ENCODE peak calls at places on chromosome 17, in ten cellular contexts. R is IMR-90, Q is mesothelial cell of epicardium, L is AG10803, G is choroid plexus epithelial cell, T is A549, W is astrocyte of the cerebellum, K is fibroblast of mammary gland, S is progenitor cell of endocrine pancreas, I is lung. P is an unnamed sample.

GRCh38 chr17:82863941-82864720 is 24.3 kb upstream of the ZNF750 start:
- DNase-seq in R (peak), Q (no peak), L (peak), G (peak), T (no peak), W (peak), K (peak), S (no peak), I (no peak), P (no peak)

GRCh38 chr17:20226814-20227482 is 217.8 kb downstream of the SPECC1 start:
- DNase-seq in R (peak), Q (peak), L (peak), G (peak), T (peak), W (peak), K (peak), S (peak), I (peak), P (peak)

GRCh38 chr17:40480501-40481003 is 20.9 kb downstream of the TNS4 start:
- DNase-seq in R (no peak), Q (no peak), L (peak), G (no peak), T (peak), W (no peak), K (no peak), S (no peak), I (no peak), P (no peak)

GRCh38 chr17:61816538-61816937 is 46.8 kb downstream of the BRIP1 start:
- DNase-seq in R (peak), Q (no peak), L (no peak), G (no peak), T (no peak), W (no peak), K (peak), S (no peak), I (no peak), P (peak)

GRCh38 chr17:76107507-76107906 is 3.9 kb upstream of the EXOC7 start:
- DNase-seq in R (no peak), Q (no peak), L (no peak), G (peak), T (no peak), W (no peak), K (peak), S (no peak), I (no peak), P (no peak)

GRCh38 chr17:35368086-35368824 is 5.2 kb downstream of the SLFN11 start:
- DNase-seq in R (peak), Q (no peak), L (no peak), G (peak), T (no peak), W (no peak), K (peak), S (no peak), I (no peak), P (peak)

GRCh38 chr17:72976971-72977767 is 115.3 kb downstream of the SLC39A11 start:
- DNase-seq in R (peak), Q (peak), L (peak), G (peak), T (peak), W (peak), K (peak), S (no peak), I (peak), P (peak)

GRCh38 chr17:39671651-39672521 is 3.6 kb downstream of the PNMT start:
- DNase-seq in R (peak), Q (no peak), L (no peak), G (peak), T (peak), W (peak), K (peak), S (no peak), I (no peak), P (no peak)

GRCh38 chr17:74532115-74532514 is 840 bp upstream of the CD300LB start:
- DNase-seq in R (no peak), Q (peak), L (no peak), G (no peak), T (no peak), W (no peak), K (no peak), S (no peak), I (peak), P (peak)

GRCh38 chr17:4645642-4646041 is 4.2 kb upstream of the ALOX15 start:
- DNase-seq in R (no peak), Q (no peak), L (no peak), G (no peak), T (no peak), W (no peak), K (no peak), S (no peak), I (no peak), P (peak)

GRCh38 chr17:17766351-17767095 is 70.3 kb downstream of the SREBF1 start:
- DNase-seq in R (no peak), Q (no peak), L (no peak), G (no peak), T (no peak), W (no peak), K (no peak), S (no peak), I (no peak), P (no peak)

GRCh38 chr17:17663160-17664072 is 17.8 kb upstream of the RAI1 start:
- DNase-seq in R (peak), Q (peak), L (peak), G (peak), T (peak), W (peak), K (peak), S (peak), I (peak), P (peak)

GRCh38 chr17:66310528-66311148 is 8.2 kb downstream of the PRKCA start:
- DNase-seq in R (no peak), Q (no peak), L (no peak), G (no peak), T (no peak), W (no peak), K (no peak), S (no peak), I (no peak), P (no peak)

GRCh38 chr17:41406205-41406604 is 8.8 kb upstream of the KRT31 start:
- DNase-seq in R (no peak), Q (no peak), L (no peak), G (peak), T (no peak), W (no peak), K (no peak), S (no peak), I (no peak), P (no peak)

GRCh38 chr17:80504671-80505413 is 28.4 kb upstream of the NPTX1 start:
- DNase-seq in R (peak), Q (no peak), L (peak), G (peak), T (peak), W (no peak), K (peak), S (no peak), I (no peak), P (no peak)

GRCh38 chr17:7308625-7309433 is 1.4 kb downstream of the EIF5A start:
- DNase-seq in R (peak), Q (peak), L (peak), G (peak), T (peak), W (peak), K (peak), S (no peak), I (peak), P (peak)

GRCh38 chr17:61561354-61561753 is 29.7 kb downstream of the NACA2 start:
- DNase-seq in R (no peak), Q (no peak), L (no peak), G (no peak), T (no peak), W (no peak), K (no peak), S (no peak), I (no peak), P (no peak)

GRCh38 chr17:77928519-77929179 is 29.9 kb upstream of the TNRC6C start:
- DNase-seq in R (no peak), Q (no peak), L (no peak), G (peak), T (no peak), W (no peak), K (no peak), S (no peak), I (no peak), P (no peak)

GRCh38 chr17:15291674-15292361 is 26.7 kb upstream of the PMP22 start:
- DNase-seq in R (peak), Q (no peak), L (peak), G (peak), T (no peak), W (peak), K (peak), S (no peak), I (peak), P (no peak)

GRCh38 chr17:56939869-56940484 is 20.9 kb downstream of the COIL start:
- DNase-seq in R (peak), Q (no peak), L (peak), G (peak), T (peak), W (peak), K (peak), S (no peak), I (no peak), P (no peak)

GRCh38 chr17:74690409-74690825 is 22.3 kb downstream of the CD300LF start:
- DNase-seq in R (no peak), Q (no peak), L (no peak), G (no peak), T (no peak), W (no peak), K (no peak), S (no peak), I (peak), P (peak)

GRCh38 chr17:40791808-40792436 is 7.8 kb downstream of the KRT28 start:
- DNase-seq in R (peak), Q (no peak), L (peak), G (peak), T (peak), W (peak), K (peak), S (no peak), I (no peak), P (no peak)

GRCh38 chr17:19003543-19003965 is 1.0 kb downstream of the FAM83G start:
- DNase-seq in R (no peak), Q (no peak), L (peak), G (no peak), T (no peak), W (no peak), K (no peak), S (no peak), I (no peak), P (no peak)

GRCh38 chr17:80125656-80126448 is 21.1 kb downstream of the EIF4A3 start:
- DNase-seq in R (peak), Q (no peak), L (peak), G (peak), T (no peak), W (peak), K (peak), S (no peak), I (no peak), P (no peak)

GRCh38 chr17:51165680-51166197 is 472 bp upstream of the NME2 start:
- DNase-seq in R (peak), Q (peak), L (peak), G (no peak), T (peak), W (no peak), K (no peak), S (peak), I (no peak), P (no peak)

GRCh38 chr17:68821860-68822693 is 133.1 kb downstream of the ABCA8 start:
- DNase-seq in R (peak), Q (no peak), L (peak), G (peak), T (peak), W (peak), K (peak), S (no peak), I (no peak), P (no peak)

GRCh38 chr17:75869282-75870141 is 8.9 kb downstream of the TRIM47 start:
- DNase-seq in R (peak), Q (no peak), L (peak), G (no peak), T (peak), W (peak), K (peak), S (no peak), I (no peak), P (no peak)

GRCh38 chr17:62627904-62628603 is 584 bp downstream of the MRC2 start:
- DNase-seq in R (peak), Q (peak), L (peak), G (peak), T (peak), W (no peak), K (peak), S (no peak), I (peak), P (no peak)

GRCh38 chr17:58020401-58020800 is 13.4 kb upstream of the SRSF1 start:
- DNase-seq in R (no peak), Q (no peak), L (no peak), G (no peak), T (no peak), W (no peak), K (no peak), S (no peak), I (no peak), P (no peak)

GRCh38 chr17:17400070-17400469 is 76.7 kb upstream of the MED9 start:
- DNase-seq in R (no peak), Q (no peak), L (no peak), G (no peak), T (no peak), W (no peak), K (no peak), S (no peak), I (no peak), P (no peak)

GRCh38 chr17:68089881-68090280 is 54.3 kb downstream of the KPNA2 start:
- DNase-seq in R (peak), Q (no peak), L (no peak), G (no peak), T (peak), W (no peak), K (peak), S (no peak), I (peak), P (peak)

GRCh38 chr17:74807376-74807775 is 31.2 kb upstream of the NAT9 start:
- DNase-seq in R (no peak), Q (no peak), L (no peak), G (no peak), T (no peak), W (no peak), K (no peak), S (no peak), I (no peak), P (no peak)

GRCh38 chr17:76736349-76737081 is 616 bp downstream of the SRSF2 start:
- DNase-seq in R (peak), Q (peak), L (peak), G (peak), T (no peak), W (no peak), K (peak), S (peak), I (peak), P (peak)

GRCh38 chr17:50661795-50662391 is 27.2 kb downstream of the ABCC3 start:
- DNase-seq in R (peak), Q (no peak), L (peak), G (peak), T (peak), W (peak), K (peak), S (no peak), I (peak), P (peak)

GRCh38 chr17:9790889-9791876 is at the start of gene DHRS7C:
- DNase-seq in R (no peak), Q (no peak), L (no peak), G (peak), T (no peak), W (no peak), K (no peak), S (no peak), I (no peak), P (no peak)

GRCh38 chr17:2844386-2844785 is 48.1 kb downstream of the RAP1GAP2 start:
- DNase-seq in R (peak), Q (no peak), L (no peak), G (peak), T (peak), W (no peak), K (no peak), S (no peak), I (no peak), P (no peak)

GRCh38 chr17:57120814-57121213 is 35.8 kb downstream of the AKAP1 start:
- DNase-seq in R (no peak), Q (no peak), L (no peak), G (no peak), T (no peak), W (no peak), K (no peak), S (no peak), I (no peak), P (no peak)

GRCh38 chr17:7177210-7177953 is 1.8 kb downstream of the ASGR1 start:
- DNase-seq in R (peak), Q (peak), L (peak), G (peak), T (peak), W (peak), K (peak), S (peak), I (peak), P (peak)

GRCh38 chr17:38443356-38444026 is 15.2 kb downstream of the ARHGAP23 start:
- DNase-seq in R (no peak), Q (no peak), L (no peak), G (no peak), T (no peak), W (no peak), K (no peak), S (no peak), I (no peak), P (no peak)

GRCh38 chr17:17913695-17914332 is 58.4 kb downstream of the TOM1L2 start:
- DNase-seq in R (peak), Q (peak), L (peak), G (peak), T (peak), W (peak), K (peak), S (no peak), I (peak), P (no peak)

GRCh38 chr17:29155235-29155965 is 24.8 kb downstream of the MYO18A start:
- DNase-seq in R (peak), Q (no peak), L (peak), G (peak), T (peak), W (no peak), K (no peak), S (no peak), I (no peak), P (peak)
- TF ChIP-seq CTCF in R (no peak), Q (no peak), L (no peak), G (no peak), T (no peak), W (no peak), K (no peak), S (no peak), I (no peak), P (no peak)

DNA sequence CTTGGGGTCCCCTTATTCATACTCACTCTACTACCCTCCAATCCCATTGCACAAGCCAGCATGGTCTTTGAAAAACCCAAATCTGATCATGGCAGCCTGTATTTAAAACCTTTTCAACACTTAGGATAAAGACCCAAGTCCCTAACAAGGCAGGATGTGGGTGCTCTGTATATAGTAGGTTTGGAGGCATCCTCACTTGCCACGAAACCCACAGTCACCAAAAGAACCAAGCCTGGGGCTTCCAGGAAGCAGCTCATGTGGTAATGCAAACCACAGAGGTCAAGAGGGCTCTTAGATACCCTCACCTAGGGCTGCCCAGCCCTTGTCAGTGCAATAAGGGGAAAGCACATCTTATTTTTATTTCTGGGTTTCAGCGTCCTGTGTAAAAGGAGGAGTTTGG is 218.6 kb upstream of the ASIC2 start:
- DNase-seq in R (no peak), Q (no peak), L (no peak), G (no peak), T (no peak), W (no peak), K (no peak), S (no peak), I (no peak), P (no peak)
- TF ChIP-seq CTCF in R (no peak), Q (no peak), L (no peak), G (no peak), T (no peak), W (no peak), K (no peak), S (no peak), I (no peak), P (no peak)

GRCh38 chr17:43814026-43814425 is 18.9 kb downstream of the MPP3 start:
- DNase-seq in R (no peak), Q (no peak), L (no peak), G (no peak), T (peak), W (no peak), K (no peak), S (no peak), I (no peak), P (no peak)
- TF ChIP-seq CTCF in R (no peak), Q (no peak), L (no peak), G (no peak), T (no peak), W (peak), K (no peak), S (peak), I (no peak), P (no peak)

GRCh38 chr17:70558821-70559220 is 389.5 kb downstream of the KCNJ2 start:
- DNase-seq in R (peak), Q (no peak), L (no peak), G (no peak), T (no peak), W (no peak), K (no peak), S (no peak), I (no peak), P (no peak)
- TF ChIP-seq CTCF in R (no peak), Q (no peak), L (no peak), G (no peak), T (no peak), W (no peak), K (no peak), S (no peak), I (no peak), P (no peak)

GRCh38 chr17:27868565-27868964 is 24.6 kb downstream of the LYRM9 start:
- DNase-seq in R (no peak), Q (no peak), L (no peak), G (no peak), T (no peak), W (no peak), K (no peak), S (no peak), I (no peak), P (no peak)
- TF ChIP-seq CTCF in R (no peak), Q (no peak), L (no peak), G (no peak), T (no peak), W (no peak), K (no peak), S (no peak), I (no peak), P (no peak)

GRCh38 chr17:45282683-45283644 is 21.1 kb upstream of the SPATA32 start:
- DNase-seq in R (peak), Q (no peak), L (peak), G (peak), T (no peak), W (no peak), K (peak), S (no peak), I (peak), P (no peak)
- TF ChIP-seq CTCF in R (no peak), Q (no peak), L (no peak), G (no peak), T (no peak), W (no peak), K (no peak), S (no peak), I (no peak), P (no peak)

DNA sequence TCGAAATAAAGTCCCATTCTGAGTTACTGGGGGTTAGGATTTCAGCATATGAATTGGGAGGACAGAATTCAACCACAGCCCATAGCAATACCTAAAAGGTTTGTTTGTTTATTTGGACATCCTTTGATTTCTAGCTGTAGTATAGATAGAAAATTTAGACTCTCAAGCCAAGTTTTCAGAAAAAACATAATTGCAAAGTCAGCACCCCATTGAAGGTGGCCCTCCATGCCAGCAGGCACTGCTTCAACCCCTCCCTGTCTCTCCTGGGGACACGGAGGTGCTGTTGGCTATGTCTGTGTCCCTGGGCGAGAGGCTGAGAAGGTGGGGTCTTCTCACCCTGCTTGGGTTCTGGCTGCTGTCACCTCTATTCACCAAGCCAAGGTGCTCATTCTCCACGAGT is 3.0 kb upstream of the TMEM238L start:
- DNase-seq in R (no peak), Q (no peak), L (no peak), G (no peak), T (no peak), W (no peak), K (no peak), S (no peak), I (no peak), P (no peak)
- TF ChIP-seq CTCF in R (no peak), Q (no peak), L (no peak), G (no peak), T (no peak), W (no peak), K (no peak), S (no peak), I (no peak), P (no peak)

P was measured in CD14-positive monocyte.